ENCODE peak calls at places on chromosomes 16 and 17, in nine cellular contexts. K is transverse colon, C is ovary, M is HL-60, F is retinal pigment epithelial cell, R is WERI-Rb-1, W is Panc1, L is AG09309, V is A549. Y is an unnamed sample.

GRCh38 chr16:21053595-21053994 is 97.1 kb downstream of the DNAH3 start:
- DNase-seq in K (no peak), C (no peak), M (no peak), F (no peak), R (no peak), W (no peak), L (no peak), V (no peak), Y (no peak)

GRCh38 chr17:9529033-9529748 is 46.4 kb downstream of the STX8 start:
- DNase-seq in K (no peak), C (no peak), M (no peak), F (no peak), R (no peak), W (no peak), L (no peak), V (peak), Y (no peak)

GRCh38 chr17:2889256-2889655 is 93.0 kb downstream of the RAP1GAP2 start:
- DNase-seq in K (no peak), C (no peak), M (no peak), F (no peak), R (no peak), W (no peak), L (no peak), V (no peak), Y (no peak)

GRCh38 chr17:38761612-38762011 is 9.1 kb downstream of the PSMB3 start:
- DNase-seq in K (no peak), C (no peak), M (peak), F (no peak), R (peak), W (no peak), L (no peak), V (peak), Y (no peak)

GRCh38 chr16:87305505-87306391 is 11.4 kb downstream of the C16orf95 start:
- DNase-seq in K (no peak), C (no peak), M (no peak), F (no peak), R (no peak), W (no peak), L (no peak), V (no peak), Y (no peak)

GRCh38 chr16:84595052-84595481 is 22.8 kb downstream of the COTL1 start:
- DNase-seq in K (peak), C (no peak), M (no peak), F (peak), R (no peak), W (no peak), L (no peak), V (no peak), Y (no peak)

GRCh38 chr16:84534815-84535214 is 30.4 kb upstream of the MEAK7 start:
- DNase-seq in K (no peak), C (no peak), M (no peak), F (no peak), R (no peak), W (no peak), L (no peak), V (no peak), Y (no peak)

GRCh38 chr17:79546386-79546785 is 64.5 kb downstream of the RBFOX3 start:
- DNase-seq in K (no peak), C (no peak), M (no peak), F (no peak), R (no peak), W (no peak), L (no peak), V (no peak), Y (no peak)

GRCh38 chr16:68369697-68370096 is 58.9 kb downstream of the PRMT7 start:
- DNase-seq in K (peak), C (no peak), M (peak), F (no peak), R (no peak), W (no peak), L (no peak), V (no peak), Y (no peak)

GRCh38 chr16:23013484-23013883 is 135.8 kb downstream of the USP31 start:
- DNase-seq in K (no peak), C (no peak), M (no peak), F (no peak), R (peak), W (no peak), L (no peak), V (no peak), Y (no peak)

GRCh38 chr17:78990349-78991016 is 10.8 kb upstream of the LGALS3BP start:
- DNase-seq in K (peak), C (no peak), M (no peak), F (no peak), R (peak), W (no peak), L (no peak), V (no peak), Y (no peak)

GRCh38 chr17:57102122-57102521 is 17.1 kb downstream of the AKAP1 start:
- DNase-seq in K (no peak), C (no peak), M (peak), F (no peak), R (no peak), W (no peak), L (no peak), V (no peak), Y (no peak)

GRCh38 chr16:79651363-79651762 is 50.8 kb upstream of the MAF start:
- DNase-seq in K (peak), C (peak), M (no peak), F (peak), R (no peak), W (no peak), L (peak), V (peak), Y (peak)

GRCh38 chr17:79971651-79972050 is 64.0 kb downstream of the TBC1D16 start:
- DNase-seq in K (no peak), C (peak), M (no peak), F (no peak), R (peak), W (no peak), L (no peak), V (no peak), Y (no peak)

GRCh38 chr17:43864161-43864706 is 17.3 kb downstream of the CD300LG start:
- DNase-seq in K (no peak), C (no peak), M (no peak), F (no peak), R (no peak), W (no peak), L (no peak), V (no peak), Y (no peak)

GRCh38 chr16:10678655-10679054 is 16.1 kb downstream of the TEKT5 start:
- DNase-seq in K (no peak), C (no peak), M (no peak), F (no peak), R (peak), W (no peak), L (no peak), V (no peak), Y (no peak)

GRCh38 chr17:54982399-54982798 is 13.8 kb downstream of the STXBP4 start:
- DNase-seq in K (no peak), C (peak), M (no peak), F (no peak), R (no peak), W (no peak), L (no peak), V (no peak), Y (no peak)

DNA sequence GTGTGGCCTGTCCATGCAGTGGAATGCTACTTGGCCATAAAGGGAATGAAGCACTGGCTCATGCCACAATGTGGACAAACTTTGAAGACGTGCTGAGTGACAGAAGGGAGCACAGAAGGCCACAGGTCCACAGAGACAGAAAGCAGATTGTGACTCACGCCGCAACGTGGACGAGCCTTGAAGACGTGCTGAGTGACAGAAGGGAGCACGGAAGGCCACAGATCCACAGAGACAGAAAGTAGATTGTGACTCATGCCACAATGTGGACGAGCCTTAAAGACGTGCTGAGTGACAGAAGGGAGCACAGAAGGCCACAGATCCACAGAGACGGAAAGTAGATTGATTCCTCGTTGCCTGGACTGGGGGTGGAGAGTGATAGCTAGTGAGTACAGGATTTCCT is 19.2 kb downstream of the ZC3H18 start:
- DNase-seq in K (no peak), C (no peak), M (no peak), F (no peak), R (no peak), W (no peak), L (no peak), V (no peak), Y (no peak)
- H3K4me3 ChIP-seq in K (no peak), C (no peak), M (no peak), F (no peak), R (no peak), W (no peak), L (no peak), V (no peak), Y (no peak)

GRCh38 chr16:82671743-82672142 is 45.0 kb downstream of the CDH13 start:
- DNase-seq in K (peak), C (no peak), M (no peak), F (no peak), R (no peak), W (no peak), L (no peak), V (no peak), Y (no peak)
- TF ChIP-seq CTCF in K (no peak), C (no peak), M (no peak), F (peak), R (peak), W (peak), L (peak), V (peak), Y (peak)

GRCh38 chr17:51152766-51153209 is 571 bp upstream of the NME1 start:
- DNase-seq in K (no peak), C (no peak), M (no peak), F (no peak), R (no peak), W (no peak), L (no peak), V (peak), Y (no peak)
- H3K4me3 ChIP-seq in K (peak), C (peak), M (peak), F (peak), R (peak), W (peak), L (peak), V (peak), Y (peak)

GRCh38 chr17:40382251-40382650 is 17.7 kb upstream of the GJD3 start:
- DNase-seq in K (no peak), C (no peak), M (no peak), F (no peak), R (no peak), W (no peak), L (no peak), V (no peak), Y (no peak)
- TF ChIP-seq CTCF in K (no peak), C (no peak), M (no peak), F (no peak), R (no peak), W (no peak), L (no peak), V (no peak), Y (no peak)

DNA sequence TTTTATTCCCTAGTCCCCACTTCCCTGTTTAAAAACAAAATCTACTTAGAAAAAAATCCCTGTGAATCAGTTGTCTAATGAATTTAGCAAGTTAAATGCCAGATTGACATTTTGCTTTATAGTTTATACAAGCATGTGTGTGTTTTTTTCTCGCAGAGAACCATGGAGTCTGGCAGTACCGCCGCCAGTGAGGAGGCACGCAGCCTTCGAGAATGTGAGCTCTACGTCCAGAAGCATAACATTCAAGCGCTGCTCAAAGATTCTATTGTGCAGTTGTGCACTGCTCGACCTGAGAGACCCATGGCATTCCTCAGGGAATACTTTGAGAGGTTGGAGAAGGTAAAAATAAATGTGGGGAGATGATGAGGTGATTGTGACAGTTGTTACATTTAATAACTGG is 3.0 kb downstream of the PRKAR1A start:
- DNase-seq in K (no peak), C (no peak), M (no peak), F (peak), R (no peak), W (no peak), L (no peak), V (no peak), Y (no peak)
- H3K4me3 ChIP-seq in K (no peak), C (no peak), M (no peak), F (peak), R (no peak), W (no peak), L (no peak), V (no peak), Y (peak)

GRCh38 chr17:50693041-50693682 is 14.6 kb downstream of the ANKRD40 start:
- DNase-seq in K (no peak), C (no peak), M (no peak), F (no peak), R (no peak), W (no peak), L (no peak), V (peak), Y (no peak)

GRCh38 chr17:50699410-50699809 is 8.3 kb downstream of the ANKRD40 start:
- DNase-seq in K (no peak), C (no peak), M (no peak), F (no peak), R (no peak), W (no peak), L (no peak), V (no peak), Y (no peak)

GRCh38 chr17:50697076-50697475 is 10.6 kb downstream of the ANKRD40 start:
- DNase-seq in K (no peak), C (no peak), M (no peak), F (no peak), R (no peak), W (no peak), L (no peak), V (no peak), Y (no peak)

GRCh38 chr17:50696365-50696879 is 11.3 kb downstream of the ANKRD40 start:
- DNase-seq in K (no peak), C (no peak), M (no peak), F (no peak), R (no peak), W (no peak), L (no peak), V (no peak), Y (no peak)

DNA sequence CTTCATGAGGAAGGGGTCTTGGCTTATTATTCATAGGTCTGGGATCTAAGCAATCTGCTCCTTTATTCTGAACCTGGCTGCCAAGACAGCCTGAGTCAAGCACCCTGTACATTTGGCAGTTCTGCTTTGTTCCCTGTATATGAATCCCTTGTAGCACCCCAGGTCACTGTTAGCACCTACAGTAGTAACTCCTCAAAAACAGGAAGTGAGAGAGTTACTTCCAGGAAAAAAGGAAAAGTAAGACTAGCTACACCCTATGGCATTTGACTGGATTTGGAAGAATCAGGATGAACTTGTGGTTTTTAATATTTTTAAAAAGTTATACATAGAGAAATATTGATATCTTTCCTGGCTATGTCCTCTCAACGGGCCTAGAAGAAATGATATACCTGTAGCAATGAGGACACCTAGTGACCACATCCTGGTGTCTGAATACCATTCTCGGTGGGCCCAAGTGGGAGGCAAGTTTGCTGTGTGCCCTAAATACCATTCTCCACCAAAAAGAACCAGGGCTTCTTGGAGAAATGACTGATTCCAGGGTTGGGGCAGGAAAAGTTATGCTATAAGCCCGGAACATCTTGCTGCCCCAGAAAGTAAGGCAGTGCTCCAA is 9.9 kb downstream of the ANKRD40 start:
- DNase-seq in K (no peak), C (no peak), M (no peak), F (no peak), R (no peak), W (no peak), L (no peak), V (no peak), Y (no peak)
- TF ChIP-seq CTCF in K (peak), C (no peak), M (no peak), F (no peak), R (peak), W (peak), L (no peak), V (peak), Y (peak)